ENCODE peak calls at places on chromosomes 7 and 10, in eight cellular contexts. One of them, this sample, is unnamed.

GRCh38 chr7:1460757-1461639 is 1.7 kb upstream of the MICALL2 start:
- DNase-seq in mesenchymal stem cell: peak; percentile 61
- DNase-seq in HCT116: no peak
- DNase-seq in GM23248: peak; percentile 69
- DNase-seq in H9: no peak
- DNase-seq in astrocyte: peak; percentile 32
- DNase-seq in neuronal stem cell: no peak
- DNase-seq in Karpas-422: no peak
- DNase-seq in this sample: peak; percentile 50

GRCh38 chr10:520402-520787 is 169.1 kb downstream of the DIP2C start:
- DNase-seq in GM23248: peak; percentile 64
- DNase-seq in astrocyte: no peak
- DNase-seq in neuronal stem cell: no peak
- DNase-seq in Karpas-422: no peak
- DNase-seq in HCT116: no peak
- DNase-seq in H9: peak; percentile 53
- DNase-seq in mesenchymal stem cell: no peak
- DNase-seq in this sample: peak; percentile 36

GRCh38 chr10:61786728-61787127 is 114.8 kb upstream of the ARID5B start:
- DNase-seq in GM23248: peak; percentile 89
- DNase-seq in neuronal stem cell: no peak
- DNase-seq in mesenchymal stem cell: peak; percentile 78
- DNase-seq in H9: no peak
- DNase-seq in HCT116: peak; percentile 12
- DNase-seq in Karpas-422: no peak
- DNase-seq in astrocyte: peak; percentile 81
- DNase-seq in this sample: no peak

GRCh38 chr7:78690174-78690573 is 763.3 kb downstream of the MAGI2 start:
- DNase-seq in H9: no peak
- DNase-seq in astrocyte: no peak
- DNase-seq in neuronal stem cell: no peak
- DNase-seq in mesenchymal stem cell: no peak
- DNase-seq in GM23248: peak; percentile 29
- DNase-seq in Karpas-422: no peak
- DNase-seq in HCT116: no peak
- DNase-seq in this sample: no peak

GRCh38 chr10:24556746-24557742 is 166.6 kb downstream of the ARHGAP21 start:
- DNase-seq in mesenchymal stem cell: peak; percentile 64
- DNase-seq in astrocyte: peak; percentile 64
- DNase-seq in GM23248: peak; percentile 76
- DNase-seq in Karpas-422: peak; percentile 74
- DNase-seq in neuronal stem cell: peak; percentile 36
- DNase-seq in HCT116: peak; percentile 66
- DNase-seq in H9: peak; percentile 45
- DNase-seq in this sample: peak; percentile 81

GRCh38 chr7:74288034-74288881 is 949 bp upstream of the CLIP2 start:
- DNase-seq in Karpas-422: no peak
- DNase-seq in mesenchymal stem cell: peak; percentile 45
- DNase-seq in neuronal stem cell: no peak
- DNase-seq in H9: no peak
- DNase-seq in HCT116: no peak
- DNase-seq in astrocyte: no peak
- DNase-seq in GM23248: peak; percentile 36
- DNase-seq in this sample: no peak

GRCh38 chr10:67045404-67045803 is 119.6 kb downstream of the LRRTM3 start:
- DNase-seq in HCT116: no peak
- DNase-seq in neuronal stem cell: no peak
- DNase-seq in H9: no peak
- DNase-seq in Karpas-422: no peak
- DNase-seq in mesenchymal stem cell: no peak
- DNase-seq in GM23248: no peak
- DNase-seq in astrocyte: no peak
- DNase-seq in this sample: no peak

GRCh38 chr7:133482626-133483025 is 229.7 kb downstream of the EXOC4 start:
- DNase-seq in neuronal stem cell: no peak
- DNase-seq in GM23248: no peak
- DNase-seq in mesenchymal stem cell: no peak
- DNase-seq in astrocyte: no peak
- DNase-seq in HCT116: no peak
- DNase-seq in H9: no peak
- DNase-seq in Karpas-422: no peak
- DNase-seq in this sample: no peak

GRCh38 chr10:103507235-103508191 is 14.0 kb downstream of the NEURL1 start:
- DNase-seq in GM23248: no peak
- DNase-seq in H9: peak; percentile 33
- DNase-seq in HCT116: no peak
- DNase-seq in Karpas-422: peak; percentile 69
- DNase-seq in astrocyte: no peak
- DNase-seq in neuronal stem cell: no peak
- DNase-seq in mesenchymal stem cell: no peak
- DNase-seq in this sample: no peak

GRCh38 chr10:10886861-10887539 is 130.7 kb upstream of the CELF2 start:
- DNase-seq in astrocyte: peak; percentile 29
- DNase-seq in mesenchymal stem cell: no peak
- DNase-seq in neuronal stem cell: no peak
- DNase-seq in H9: no peak
- DNase-seq in HCT116: no peak
- DNase-seq in GM23248: no peak
- DNase-seq in Karpas-422: no peak
- DNase-seq in this sample: no peak

GRCh38 chr7:81526971-81527370 is 242.9 kb downstream of the HGF start:
- DNase-seq in Karpas-422: no peak
- DNase-seq in GM23248: no peak
- DNase-seq in astrocyte: no peak
- DNase-seq in H9: no peak
- DNase-seq in HCT116: no peak
- DNase-seq in neuronal stem cell: no peak
- DNase-seq in mesenchymal stem cell: no peak
- DNase-seq in this sample: no peak

GRCh38 chr7:27606270-27607209 is 56.1 kb downstream of the HIBADH start:
- DNase-seq in astrocyte: peak; percentile 85
- DNase-seq in GM23248: peak; percentile 76
- DNase-seq in H9: no peak
- DNase-seq in neuronal stem cell: no peak
- DNase-seq in Karpas-422: no peak
- DNase-seq in mesenchymal stem cell: peak; percentile 70
- DNase-seq in HCT116: no peak
- DNase-seq in this sample: no peak

GRCh38 chr7:7181519-7182155 is 707 bp upstream of the C1GALT1 start:
- DNase-seq in GM23248: peak; percentile 51
- DNase-seq in neuronal stem cell: peak; percentile 24
- DNase-seq in mesenchymal stem cell: no peak
- DNase-seq in Karpas-422: peak; percentile 90
- DNase-seq in H9: peak; percentile 66
- DNase-seq in astrocyte: peak; percentile 39
- DNase-seq in HCT116: peak; percentile 32
- DNase-seq in this sample: peak; percentile 49

GRCh38 chr10:119325131-119325530 is 117.8 kb downstream of the GRK5 start:
- DNase-seq in H9: no peak
- DNase-seq in GM23248: no peak
- DNase-seq in HCT116: no peak
- DNase-seq in Karpas-422: no peak
- DNase-seq in neuronal stem cell: no peak
- DNase-seq in mesenchymal stem cell: no peak
- DNase-seq in astrocyte: no peak
- DNase-seq in this sample: no peak

GRCh38 chr7:158957921-158958471 is 101.6 kb downstream of the DYNC2I1 start:
- DNase-seq in GM23248: no peak
- DNase-seq in HCT116: no peak
- DNase-seq in mesenchymal stem cell: no peak
- DNase-seq in neuronal stem cell: no peak
- DNase-seq in H9: peak; percentile 74
- DNase-seq in astrocyte: no peak
- DNase-seq in Karpas-422: peak; percentile 79
- DNase-seq in this sample: no peak

GRCh38 chr10:74525885-74526284 is 300.5 kb upstream of the KAT6B start:
- DNase-seq in mesenchymal stem cell: no peak
- DNase-seq in H9: no peak
- DNase-seq in neuronal stem cell: no peak
- DNase-seq in astrocyte: no peak
- DNase-seq in GM23248: no peak
- DNase-seq in Karpas-422: no peak
- DNase-seq in HCT116: no peak
- DNase-seq in this sample: no peak

GRCh38 chr10:34045571-34046190 is 711.2 kb upstream of the NRP1 start:
- DNase-seq in astrocyte: peak; percentile 80
- DNase-seq in Karpas-422: no peak
- DNase-seq in GM23248: peak; percentile 38
- DNase-seq in HCT116: no peak
- DNase-seq in mesenchymal stem cell: peak; percentile 17
- DNase-seq in neuronal stem cell: no peak
- DNase-seq in H9: no peak
- DNase-seq in this sample: no peak

GRCh38 chr7:120926943-120927346 is 23.6 kb upstream of the ING3 start:
- DNase-seq in GM23248: no peak
- DNase-seq in Karpas-422: no peak
- DNase-seq in mesenchymal stem cell: no peak
- DNase-seq in neuronal stem cell: no peak
- DNase-seq in H9: no peak
- DNase-seq in HCT116: no peak
- DNase-seq in astrocyte: no peak
- DNase-seq in this sample: no peak

GRCh38 chr7:85750454-85750949 is 563.6 kb upstream of the SEMA3D start:
- DNase-seq in H9: peak; percentile 76
- DNase-seq in Karpas-422: peak; percentile 76
- DNase-seq in GM23248: peak; percentile 56
- DNase-seq in neuronal stem cell: peak; percentile 47
- DNase-seq in HCT116: peak; percentile 32
- DNase-seq in mesenchymal stem cell: peak; percentile 57
- DNase-seq in astrocyte: peak; percentile 22
- DNase-seq in this sample: peak; percentile 64

GRCh38 chr7:64993901-64994300 is 3.1 kb upstream of the ZNF117 start:
- DNase-seq in Karpas-422: peak; percentile 36
- DNase-seq in H9: no peak
- DNase-seq in GM23248: no peak
- DNase-seq in astrocyte: no peak
- DNase-seq in HCT116: no peak
- DNase-seq in mesenchymal stem cell: no peak
- DNase-seq in neuronal stem cell: no peak
- DNase-seq in this sample: no peak
- H3K9me3 ChIP-seq in Karpas-422: peaks cover 18% of the 10 kb centered on the region
- H3K9me3 ChIP-seq in H9: peaks cover 45% of the 10 kb centered on the region
- H3K9me3 ChIP-seq in GM23248: no peaks in the 10 kb centered on the region
- H3K9me3 ChIP-seq in astrocyte: peaks cover 27% of the 10 kb centered on the region
- H3K9me3 ChIP-seq in HCT116: peaks cover 11% of the 10 kb centered on the region
- H3K9me3 ChIP-seq in mesenchymal stem cell: peaks cover 88% of the 10 kb centered on the region
- H3K9me3 ChIP-seq in neuronal stem cell: peaks cover 50% of the 10 kb centered on the region
- H3K9me3 ChIP-seq in this sample: peaks cover 10% of the 10 kb centered on the region

GRCh38 chr7:44096326-44096881 is 7.7 kb upstream of the AEBP1 start:
- DNase-seq in HCT116: no peak
- DNase-seq in GM23248: no peak
- DNase-seq in mesenchymal stem cell: no peak
- DNase-seq in H9: no peak
- DNase-seq in astrocyte: no peak
- DNase-seq in Karpas-422: no peak
- DNase-seq in neuronal stem cell: no peak
- DNase-seq in this sample: no peak

GRCh38 chr7:44095781-44096180 is 8.4 kb upstream of the AEBP1 start:
- DNase-seq in GM23248: no peak
- DNase-seq in mesenchymal stem cell: no peak
- DNase-seq in Karpas-422: no peak
- DNase-seq in H9: no peak
- DNase-seq in astrocyte: no peak
- DNase-seq in neuronal stem cell: no peak
- DNase-seq in HCT116: no peak
- DNase-seq in this sample: no peak

GRCh38 chr7:44094796-44095592 is 9.2 kb upstream of the AEBP1 start:
- DNase-seq in H9: no peak
- DNase-seq in neuronal stem cell: no peak
- DNase-seq in HCT116: no peak
- DNase-seq in astrocyte: no peak
- DNase-seq in Karpas-422: peak; percentile 71
- DNase-seq in mesenchymal stem cell: no peak
- DNase-seq in GM23248: no peak
- DNase-seq in this sample: no peak

GRCh38 chr7:44093102-44093641 is 10.8 kb upstream of the POLM start:
- DNase-seq in astrocyte: no peak
- DNase-seq in GM23248: no peak
- DNase-seq in neuronal stem cell: no peak
- DNase-seq in HCT116: no peak
- DNase-seq in H9: no peak
- DNase-seq in Karpas-422: no peak
- DNase-seq in mesenchymal stem cell: no peak
- DNase-seq in this sample: no peak

DNA sequence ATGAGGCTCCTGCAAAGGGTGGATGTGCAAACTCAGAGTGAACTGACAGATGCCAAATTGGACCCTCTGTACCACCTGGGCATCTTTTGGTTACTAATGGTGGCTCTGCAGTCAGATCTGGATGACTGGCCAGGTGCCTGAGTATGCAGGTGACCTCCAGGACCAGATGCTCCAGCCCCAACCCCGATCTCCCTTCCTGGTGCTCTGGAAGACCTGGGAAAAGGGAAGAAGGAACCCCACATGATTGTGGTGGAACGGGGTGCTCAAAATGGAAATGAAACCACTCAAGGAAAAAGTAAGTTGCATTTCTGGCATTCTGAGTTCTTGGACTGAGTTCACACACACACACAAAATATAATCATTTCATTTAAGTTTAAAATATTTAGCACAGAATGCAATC is 9.8 kb upstream of the AEBP1 start:
- DNase-seq in mesenchymal stem cell: no peak
- DNase-seq in Karpas-422: no peak
- DNase-seq in H9: no peak
- DNase-seq in GM23248: no peak
- DNase-seq in HCT116: no peak
- DNase-seq in astrocyte: no peak
- DNase-seq in neuronal stem cell: no peak
- DNase-seq in this sample: no peak
- H3K9ac ChIP-seq in mesenchymal stem cell: peak overlapping the region; percentile 49
- H3K9ac ChIP-seq in Karpas-422: peak overlapping the region; percentile 43
- H3K9ac ChIP-seq in H9: no peak overlapping the region
- H3K9ac ChIP-seq in GM23248: no peak overlapping the region
- H3K9ac ChIP-seq in HCT116: no peak overlapping the region
- H3K9ac ChIP-seq in astrocyte: no peak overlapping the region
- H3K9ac ChIP-seq in neuronal stem cell: no peak overlapping the region
- H3K9ac ChIP-seq in this sample: no peak overlapping the region

GRCh38 chr7:151511270-151511669 is 8.4 kb downstream of the RHEB start:
- DNase-seq in Karpas-422: no peak
- DNase-seq in mesenchymal stem cell: no peak
- DNase-seq in HCT116: no peak
- DNase-seq in astrocyte: no peak
- DNase-seq in neuronal stem cell: no peak
- DNase-seq in H9: no peak
- DNase-seq in GM23248: no peak
- DNase-seq in this sample: no peak
- H3K9me3 ChIP-seq in Karpas-422: no peaks in the 10 kb centered on the region
- H3K9me3 ChIP-seq in mesenchymal stem cell: no peaks in the 10 kb centered on the region
- H3K9me3 ChIP-seq in HCT116: no peaks in the 10 kb centered on the region
- H3K9me3 ChIP-seq in astrocyte: no peaks in the 10 kb centered on the region
- H3K9me3 ChIP-seq in neuronal stem cell: no peaks in the 10 kb centered on the region
- H3K9me3 ChIP-seq in H9: no peaks in the 10 kb centered on the region
- H3K9me3 ChIP-seq in GM23248: no peaks in the 10 kb centered on the region
- H3K9me3 ChIP-seq in this sample: no peaks in the 10 kb centered on the region

DNA sequence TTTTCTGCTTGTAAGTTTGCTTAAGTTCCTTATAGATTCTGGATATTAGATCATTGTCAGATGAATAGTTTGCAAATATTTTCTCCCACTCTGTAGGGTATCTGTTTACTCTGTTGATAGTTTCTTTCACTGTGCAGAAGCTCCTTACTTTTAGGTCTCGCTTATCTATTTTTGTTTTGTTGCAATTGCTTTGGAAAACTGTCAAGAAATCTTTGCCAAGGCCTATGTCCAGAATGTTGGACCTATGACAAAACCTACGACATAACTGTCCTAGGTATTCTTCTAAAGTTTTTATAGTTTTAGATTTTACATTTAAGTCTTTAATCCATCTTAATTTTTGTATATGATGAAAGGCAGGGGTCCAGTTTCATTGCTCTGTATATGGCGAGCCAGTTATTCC is 27.4 kb downstream of the COA1 start:
- DNase-seq in Karpas-422: no peak
- DNase-seq in astrocyte: no peak
- DNase-seq in HCT116: no peak
- DNase-seq in GM23248: no peak
- DNase-seq in neuronal stem cell: no peak
- DNase-seq in H9: no peak
- DNase-seq in mesenchymal stem cell: no peak
- DNase-seq in this sample: no peak
- H3K9ac ChIP-seq in Karpas-422: no peak overlapping the region
- H3K9ac ChIP-seq in astrocyte: no peak overlapping the region
- H3K9ac ChIP-seq in HCT116: no peak overlapping the region
- H3K9ac ChIP-seq in GM23248: no peak overlapping the region
- H3K9ac ChIP-seq in neuronal stem cell: no peak overlapping the region
- H3K9ac ChIP-seq in H9: no peak overlapping the region
- H3K9ac ChIP-seq in mesenchymal stem cell: no peak overlapping the region
- H3K9ac ChIP-seq in this sample: no peak overlapping the region

This sample was measured in neural progenitor cell.